ENCODE peak calls at places on chromosomes 1 and 21, in seven cellular contexts. B is CD8-positive, alpha-beta T cell; V is sigmoid colon; C is aorta; O is colonic mucosa; U is uterus; H is right atrium auricular region. A is an unnamed sample.

GRCh38 chr1:207239874-207240273 is 81.6 kb upstream of the CD55 start:
- DNase-seq in B (no peak), V (no peak), C (no peak), O (no peak), U (no peak), H (no peak), A (no peak)

GRCh38 chr21:22343721-22344120 is 1345.5 kb downstream of the NCAM2 start:
- DNase-seq in B (no peak), V (no peak), C (no peak), O (no peak), U (no peak), H (no peak), A (no peak)

GRCh38 chr1:8836228-8836627 is 18.8 kb upstream of the RERE start:
- DNase-seq in B (no peak), V (peak; percentile 48), C (no peak), O (no peak), U (no peak), H (no peak), A (no peak)

GRCh38 chr21:35886887-35887286 is 173.4 kb downstream of the SETD4 start:
- DNase-seq in B (no peak), V (no peak), C (no peak), O (no peak), U (no peak), H (no peak), A (no peak)

GRCh38 chr1:206579747-206580437 is 32.4 kb downstream of the EIF2D start:
- DNase-seq in B (peak; percentile 86), V (peak; percentile 85), C (peak; percentile 95), O (peak; percentile 69), U (no peak), H (peak; percentile 76), A (no peak)

GRCh38 chr21:46114963-46115362 is 17.1 kb downstream of the COL6A2 start:
- DNase-seq in B (peak; percentile 0), V (peak; percentile 71), C (peak; percentile 33), O (no peak), U (no peak), H (no peak), A (peak; percentile 16)

GRCh38 chr1:25899792-25900191 is 6.4 kb downstream of the STMN1 start:
- DNase-seq in B (no peak), V (no peak), C (no peak), O (no peak), U (no peak), H (no peak), A (no peak)

GRCh38 chr21:17463441-17463840 is 49.4 kb upstream of the CXADR start:
- DNase-seq in B (no peak), V (no peak), C (no peak), O (no peak), U (peak; percentile 44), H (no peak), A (no peak)

GRCh38 chr1:160711528-160712311 is at the start of gene CD48:
- DNase-seq in B (peak; percentile 49), V (no peak), C (no peak), O (no peak), U (no peak), H (no peak), A (no peak)

GRCh38 chr1:161739865-161740566 is 9.6 kb upstream of the DUSP12 start:
- DNase-seq in B (no peak), V (no peak), C (peak; percentile 72), O (no peak), U (no peak), H (peak; percentile 61), A (no peak)

GRCh38 chr1:41495171-41495948 is 10.9 kb upstream of the EDN2 start:
- DNase-seq in B (no peak), V (no peak), C (peak; percentile 46), O (no peak), U (no peak), H (no peak), A (peak; percentile 87)

DNA sequence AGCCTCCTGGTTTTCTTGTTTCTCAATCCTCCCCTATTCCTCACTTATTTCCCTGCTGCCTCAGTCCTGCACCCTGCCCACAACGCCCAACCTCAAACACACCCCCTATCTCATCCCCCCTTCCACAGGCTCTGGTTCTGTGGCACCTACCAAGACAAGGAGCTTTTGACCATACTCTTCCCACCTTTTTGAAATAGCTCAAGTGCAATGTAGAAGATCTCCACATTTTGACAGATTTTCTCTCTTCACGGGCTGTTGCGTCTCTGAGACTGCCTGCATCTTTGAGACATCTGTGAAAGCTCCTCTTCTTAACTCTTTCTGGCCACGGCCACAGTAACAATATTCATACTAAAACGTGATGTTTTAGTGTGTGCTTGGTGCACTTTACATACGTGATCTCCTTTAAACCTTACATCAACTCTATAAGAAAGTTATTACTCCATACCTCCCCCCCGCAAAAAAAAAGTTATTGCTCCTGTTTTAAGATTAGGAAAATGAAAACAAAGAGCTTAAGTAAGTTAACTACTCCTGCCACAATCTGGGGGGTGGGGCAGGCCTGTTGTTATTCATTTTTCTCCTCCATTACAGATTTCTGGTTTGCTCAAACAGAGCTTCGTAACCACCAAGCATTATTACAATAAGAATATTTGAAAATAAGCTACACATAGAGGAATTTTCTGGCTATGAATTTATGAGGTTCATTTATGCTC is 1.8 kb upstream of the SERBP1 start:
- DNase-seq in B (no peak), V (no peak), C (no peak), O (no peak), U (no peak), H (no peak), A (peak; percentile 48)
- H3K4me3 ChIP-seq in B (peak overlapping the region; percentile 86), V (peak overlapping the region; percentile 62), C (no peak overlapping the region), O (no peak overlapping the region), U (no peak overlapping the region), H (no peak overlapping the region), A (no peak overlapping the region)

DNA sequence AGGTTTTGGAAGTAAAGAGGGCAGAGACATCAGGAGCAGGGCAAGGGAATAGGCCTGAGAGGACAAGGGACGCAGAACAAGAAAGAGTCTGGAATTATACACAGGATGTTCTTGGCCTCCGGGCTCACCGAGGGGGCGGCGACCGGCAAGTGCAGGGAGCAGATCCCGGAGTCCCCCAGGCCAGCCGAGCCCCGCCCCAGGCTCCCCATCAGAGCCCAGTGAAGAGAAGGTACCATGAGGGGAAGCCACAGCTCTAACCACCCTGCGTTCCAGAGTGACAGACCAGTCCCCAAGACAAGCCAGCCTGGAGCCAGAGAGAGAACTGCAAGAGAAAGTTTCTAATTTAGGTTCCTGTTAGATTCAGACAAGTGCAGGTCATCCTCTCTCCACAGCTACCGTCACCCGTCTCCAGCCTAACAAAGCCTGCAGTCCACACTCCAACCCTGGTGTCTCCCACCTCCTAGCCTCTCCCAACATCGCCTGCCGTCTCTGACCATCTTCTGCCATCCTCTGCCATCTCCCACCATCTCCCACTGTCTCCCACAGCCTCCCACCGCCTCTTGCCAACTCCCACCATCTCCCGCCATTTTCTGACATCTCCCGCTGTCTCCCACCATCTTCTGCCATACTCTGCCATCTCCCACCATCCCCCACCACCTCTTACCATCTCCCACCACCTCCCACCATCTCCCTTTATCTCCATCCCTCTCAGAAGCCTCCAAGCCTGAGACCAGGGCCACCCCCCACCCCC is 42.5 kb downstream of the CAPN2 start:
- DNase-seq in B (no peak), V (no peak), C (no peak), O (no peak), U (no peak), H (no peak), A (no peak)
- H3K36me3 ChIP-seq in B (peaks cover 68% of the 10 kb centered on the region), V (peaks cover 65% of the 10 kb centered on the region), C (peaks cover 20% of the 10 kb centered on the region), O (peaks cover 22% of the 10 kb centered on the region), U (no peaks in the 10 kb centered on the region), H (peaks cover 86% of the 10 kb centered on the region), A (no peaks in the 10 kb centered on the region)

DNA sequence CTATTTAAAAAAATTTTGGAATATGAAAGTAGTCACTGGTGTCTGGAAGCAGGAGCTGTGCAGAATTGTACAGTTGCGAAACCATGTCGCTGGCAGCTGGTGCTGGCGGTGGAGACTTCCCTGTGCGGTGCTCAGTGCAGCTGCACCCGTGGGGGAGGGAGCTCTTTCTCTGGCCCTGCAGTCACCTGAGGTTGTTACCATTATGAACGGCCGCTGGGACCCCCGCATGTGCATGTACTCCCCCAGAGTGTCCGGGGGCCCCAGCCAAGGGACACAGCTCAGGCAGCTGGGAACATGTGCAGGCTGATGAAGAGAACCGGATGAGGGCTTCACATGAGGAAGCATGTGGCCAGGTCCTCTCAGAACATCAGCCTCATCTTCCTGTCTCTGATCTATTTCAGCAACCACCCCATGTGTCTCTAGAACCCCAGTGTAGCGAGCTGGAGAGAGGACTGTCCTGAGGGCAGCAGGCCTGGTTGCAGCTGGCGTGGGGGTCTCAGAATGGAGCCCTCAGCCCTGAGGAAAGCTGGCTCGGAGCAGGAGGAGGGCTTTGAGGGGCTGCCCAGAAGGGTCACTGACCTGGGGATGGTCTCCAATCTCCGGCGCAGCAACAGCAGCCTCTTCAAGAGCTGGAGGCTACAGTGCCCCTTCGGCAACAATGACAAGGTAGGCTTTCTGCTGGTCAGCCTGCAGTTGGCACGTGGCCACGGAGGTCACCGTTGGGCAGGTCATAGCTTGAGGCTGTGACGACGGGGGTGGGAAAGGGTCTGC is at the start of gene TRPM2:
- DNase-seq in B (peak; percentile 37), V (no peak), C (peak; percentile 82), O (no peak), U (peak; percentile 70), H (no peak), A (peak; percentile 21)
- H3K4me3 ChIP-seq in B (peak within 1 kb of the TSS; percentile 11), V (peak within 1 kb of the TSS; percentile 9), C (no peak within 1 kb of the TSS), O (peak within 1 kb of the TSS; percentile 20), U (no peak within 1 kb of the TSS), H (no peak within 1 kb of the TSS), A (no peak within 1 kb of the TSS)

GRCh38 chr1:27889506-27889905 is 17.2 kb downstream of the THEMIS2 start:
- DNase-seq in B (no peak), V (peak; percentile 13), C (no peak), O (no peak), U (no peak), H (no peak), A (no peak)

GRCh38 chr1:27885620-27886352 is 13.4 kb downstream of the THEMIS2 start:
- DNase-seq in B (no peak), V (peak; percentile 60), C (no peak), O (no peak), U (no peak), H (no peak), A (no peak)

GRCh38 chr1:27886353-27886679 is 14.0 kb downstream of the THEMIS2 start:
- DNase-seq in B (no peak), V (no peak), C (no peak), O (no peak), U (no peak), H (no peak), A (no peak)

GRCh38 chr1:27886744-27887143 is 14.4 kb downstream of the THEMIS2 start:
- DNase-seq in B (no peak), V (no peak), C (no peak), O (no peak), U (no peak), H (no peak), A (no peak)

GRCh38 chr1:27887215-27888035 is 15.1 kb downstream of the THEMIS2 start:
- DNase-seq in B (peak; percentile 12), V (peak; percentile 61), C (no peak), O (no peak), U (no peak), H (no peak), A (no peak)
- H3K36me3 ChIP-seq in B (peaks cover 50% of the 10 kb centered on the region), V (peaks cover 10% of the 10 kb centered on the region), C (peaks cover 3% of the 10 kb centered on the region), O (peaks cover 3% of the 10 kb centered on the region), U (no peaks in the 10 kb centered on the region), H (peaks cover 16% of the 10 kb centered on the region), A (peaks cover 28% of the 10 kb centered on the region)

GRCh38 chr1:37556712-37557196 is at the start of gene DNALI1:
- DNase-seq in B (peak; percentile 7), V (peak; percentile 96), C (peak; percentile 87), O (peak; percentile 85), U (peak; percentile 92), H (peak; percentile 93), A (peak; percentile 96)
- H3K4me3 ChIP-seq in B (no peak within 1 kb of the TSS), V (peak within 1 kb of the TSS; percentile 40), C (no peak within 1 kb of the TSS), O (no peak within 1 kb of the TSS), U (peak within 1 kb of the TSS; percentile 34), H (peak within 1 kb of the TSS; percentile 19), A (peak within 1 kb of the TSS; percentile 35)

GRCh38 chr1:110056284-110056680 is 14.2 kb downstream of the ALX3 start:
- DNase-seq in B (no peak), V (no peak), C (no peak), O (no peak), U (no peak), H (no peak), A (no peak)
- H3K36me3 ChIP-seq in B (peaks cover 43% of the 10 kb centered on the region), V (peaks cover 25% of the 10 kb centered on the region), C (peaks cover 19% of the 10 kb centered on the region), O (peaks cover 17% of the 10 kb centered on the region), U (no peaks in the 10 kb centered on the region), H (peaks cover 73% of the 10 kb centered on the region), A (peaks cover 53% of the 10 kb centered on the region)